ENCODE peak calls at places on chromosomes 4 and X, in six cellular contexts. One of them, this sample, is unnamed.
A peak's percentile ranks its signal among the peaks of the same experiment; 100 is the strongest.

GRCh38 chr4:39542633-39543393 is 15.6 kb upstream of the UGDH start:
- DNase-seq in GM12865: no peak
- DNase-seq in BJ: no peak
- DNase-seq in mesothelial cell of epicardium: no peak
- DNase-seq in psoas muscle: no peak
- DNase-seq in ovary: no peak
- DNase-seq in this sample: no peak

GRCh38 chr4:118981839-118982381 is 93.3 kb downstream of the SYNPO2 start:
- DNase-seq in mesothelial cell of epicardium: peak; percentile 71
- DNase-seq in ovary: peak; percentile 57
- DNase-seq in GM12865: peak; percentile 72
- DNase-seq in BJ: peak; percentile 88
- DNase-seq in psoas muscle: peak; percentile 60
- DNase-seq in this sample: peak; percentile 65

GRCh38 chrX:72348247-72348979 is 42.7 kb upstream of the CITED1 start:
- DNase-seq in mesothelial cell of epicardium: no peak
- DNase-seq in psoas muscle: no peak
- DNase-seq in GM12865: no peak
- DNase-seq in ovary: no peak
- DNase-seq in BJ: no peak
- DNase-seq in this sample: no peak

GRCh38 chr4:40858946-40859345 is 109.2 kb downstream of the NSUN7 start:
- DNase-seq in BJ: no peak
- DNase-seq in psoas muscle: no peak
- DNase-seq in mesothelial cell of epicardium: no peak
- DNase-seq in GM12865: no peak
- DNase-seq in ovary: no peak
- DNase-seq in this sample: no peak

GRCh38 chr4:10032625-10033024 is 11.3 kb upstream of the SLC2A9 start:
- DNase-seq in BJ: no peak
- DNase-seq in mesothelial cell of epicardium: no peak
- DNase-seq in ovary: no peak
- DNase-seq in GM12865: peak; percentile 35
- DNase-seq in psoas muscle: no peak
- DNase-seq in this sample: no peak

GRCh38 chr4:23697001-23697528 is 192.8 kb downstream of the PPARGC1A start:
- DNase-seq in GM12865: no peak
- DNase-seq in BJ: no peak
- DNase-seq in mesothelial cell of epicardium: no peak
- DNase-seq in ovary: no peak
- DNase-seq in psoas muscle: no peak
- DNase-seq in this sample: no peak

GRCh38 chr4:1754336-1754735 is 33.0 kb downstream of the TACC3 start:
- DNase-seq in BJ: no peak
- DNase-seq in ovary: no peak
- DNase-seq in GM12865: no peak
- DNase-seq in psoas muscle: no peak
- DNase-seq in mesothelial cell of epicardium: no peak
- DNase-seq in this sample: no peak

GRCh38 chrX:15814811-15815210 is 24.5 kb downstream of the ZRSR2 start:
- DNase-seq in GM12865: no peak
- DNase-seq in psoas muscle: no peak
- DNase-seq in ovary: no peak
- DNase-seq in mesothelial cell of epicardium: no peak
- DNase-seq in BJ: no peak
- DNase-seq in this sample: no peak

GRCh38 chr4:138158746-138159297 is 83.3 kb downstream of the SLC7A11 start:
- DNase-seq in GM12865: no peak
- DNase-seq in mesothelial cell of epicardium: no peak
- DNase-seq in BJ: peak; percentile 25
- DNase-seq in psoas muscle: no peak
- DNase-seq in ovary: no peak
- DNase-seq in this sample: no peak

GRCh38 chr4:168711197-168712120 is 214.6 kb downstream of the PALLD start:
- DNase-seq in BJ: no peak
- DNase-seq in ovary: no peak
- DNase-seq in GM12865: no peak
- DNase-seq in mesothelial cell of epicardium: no peak
- DNase-seq in psoas muscle: peak; percentile 26
- DNase-seq in this sample: no peak

GRCh38 chrX:149259241-149259640 is 245.9 kb downstream of the IDS start:
- DNase-seq in BJ: no peak
- DNase-seq in GM12865: no peak
- DNase-seq in psoas muscle: no peak
- DNase-seq in ovary: no peak
- DNase-seq in mesothelial cell of epicardium: no peak
- DNase-seq in this sample: no peak

GRCh38 chr4:3030551-3031356 is 43.6 kb downstream of the HTT-AS start:
- DNase-seq in ovary: no peak
- DNase-seq in BJ: no peak
- DNase-seq in mesothelial cell of epicardium: no peak
- DNase-seq in GM12865: no peak
- DNase-seq in psoas muscle: no peak
- DNase-seq in this sample: no peak

GRCh38 chr4:57249083-57249482 is 138.9 kb upstream of the IGFBP7 start:
- DNase-seq in GM12865: no peak
- DNase-seq in BJ: no peak
- DNase-seq in psoas muscle: no peak
- DNase-seq in ovary: no peak
- DNase-seq in mesothelial cell of epicardium: no peak
- DNase-seq in this sample: no peak

GRCh38 chrX:108731144-108731543 is 5.2 kb downstream of the IRS4 start:
- DNase-seq in GM12865: no peak
- DNase-seq in psoas muscle: no peak
- DNase-seq in ovary: no peak
- DNase-seq in BJ: no peak
- DNase-seq in mesothelial cell of epicardium: no peak
- DNase-seq in this sample: no peak

GRCh38 chrX:50697691-50698090 is 116.3 kb downstream of the SHROOM4 start:
- DNase-seq in ovary: no peak
- DNase-seq in BJ: peak; percentile 23
- DNase-seq in GM12865: no peak
- DNase-seq in mesothelial cell of epicardium: no peak
- DNase-seq in psoas muscle: no peak
- DNase-seq in this sample: no peak

GRCh38 chr4:41590591-41590990 is 52.6 kb downstream of the LIMCH1 start:
- DNase-seq in ovary: no peak
- DNase-seq in psoas muscle: no peak
- DNase-seq in GM12865: no peak
- DNase-seq in BJ: no peak
- DNase-seq in mesothelial cell of epicardium: no peak
- DNase-seq in this sample: no peak

GRCh38 chrX:39848243-39848642 is 249.5 kb downstream of the BCOR start:
- DNase-seq in BJ: no peak
- DNase-seq in psoas muscle: no peak
- DNase-seq in mesothelial cell of epicardium: no peak
- DNase-seq in GM12865: no peak
- DNase-seq in ovary: no peak
- DNase-seq in this sample: no peak

GRCh38 chr4:153143527-153144348 is 60.5 kb upstream of the TRIM2 start:
- DNase-seq in BJ: no peak
- DNase-seq in mesothelial cell of epicardium: no peak
- DNase-seq in ovary: no peak
- DNase-seq in GM12865: no peak
- DNase-seq in psoas muscle: no peak
- DNase-seq in this sample: no peak

GRCh38 chr4:116180056-116180690 is 905.2 kb downstream of the TRAM1L1 start:
- DNase-seq in mesothelial cell of epicardium: no peak
- DNase-seq in psoas muscle: no peak
- DNase-seq in ovary: no peak
- DNase-seq in GM12865: peak; percentile 23
- DNase-seq in BJ: no peak
- DNase-seq in this sample: peak; percentile 12

GRCh38 chrX:120653000-120653399 is 23.1 kb upstream of the C1GALT1C1 start:
- DNase-seq in BJ: no peak
- DNase-seq in GM12865: no peak
- DNase-seq in ovary: no peak
- DNase-seq in mesothelial cell of epicardium: no peak
- DNase-seq in psoas muscle: no peak
- DNase-seq in this sample: no peak

GRCh38 chr4:89847571-89848325 is 10.8 kb upstream of the SNCA start:
- DNase-seq in BJ: no peak
- DNase-seq in mesothelial cell of epicardium: no peak
- DNase-seq in ovary: no peak
- DNase-seq in GM12865: no peak
- DNase-seq in psoas muscle: no peak
- DNase-seq in this sample: no peak

GRCh38 chrX:40105016-40105790 is 7.4 kb upstream of the BCOR start:
- DNase-seq in BJ: no peak
- DNase-seq in GM12865: peak; percentile 63
- DNase-seq in psoas muscle: peak; percentile 54
- DNase-seq in ovary: peak; percentile 59
- DNase-seq in mesothelial cell of epicardium: no peak
- DNase-seq in this sample: no peak

GRCh38 chr4:147968641-147969040 is 236.8 kb downstream of the ARHGAP10 start:
- DNase-seq in BJ: no peak
- DNase-seq in mesothelial cell of epicardium: no peak
- DNase-seq in GM12865: no peak
- DNase-seq in ovary: no peak
- DNase-seq in psoas muscle: no peak
- DNase-seq in this sample: no peak

GRCh38 chr4:121998024-121998423 is 46.2 kb upstream of the TRPC3 start:
- DNase-seq in psoas muscle: no peak
- DNase-seq in BJ: no peak
- DNase-seq in ovary: no peak
- DNase-seq in mesothelial cell of epicardium: no peak
- DNase-seq in GM12865: no peak
- DNase-seq in this sample: no peak

GRCh38 chr4:122007016-122007415 is 55.2 kb upstream of the TRPC3 start:
- DNase-seq in BJ: no peak
- DNase-seq in psoas muscle: no peak
- DNase-seq in GM12865: no peak
- DNase-seq in ovary: no peak
- DNase-seq in mesothelial cell of epicardium: no peak
- DNase-seq in this sample: no peak

GRCh38 chr4:122000849-122001248 is 49.0 kb upstream of the TRPC3 start:
- DNase-seq in BJ: no peak
- DNase-seq in mesothelial cell of epicardium: no peak
- DNase-seq in psoas muscle: no peak
- DNase-seq in ovary: no peak
- DNase-seq in GM12865: no peak
- DNase-seq in this sample: no peak

GRCh38 chr4:122005064-122005755 is 53.4 kb upstream of the TRPC3 start:
- DNase-seq in ovary: no peak
- DNase-seq in psoas muscle: no peak
- DNase-seq in mesothelial cell of epicardium: no peak
- DNase-seq in GM12865: no peak
- DNase-seq in BJ: no peak
- DNase-seq in this sample: no peak

GRCh38 chr4:122003335-122003734 is 51.5 kb upstream of the TRPC3 start:
- DNase-seq in mesothelial cell of epicardium: no peak
- DNase-seq in psoas muscle: no peak
- DNase-seq in ovary: no peak
- DNase-seq in BJ: no peak
- DNase-seq in GM12865: peak; percentile 73
- DNase-seq in this sample: peak; percentile 34
- TF ChIP-seq CTCF in mesothelial cell of epicardium: peak; percentile 58
- TF ChIP-seq CTCF in psoas muscle: no peak
- TF ChIP-seq CTCF in ovary: no peak
- TF ChIP-seq CTCF in BJ: peak; percentile 32
- TF ChIP-seq CTCF in GM12865: peak; percentile 69
- TF ChIP-seq CTCF in this sample: peak; percentile 42

GRCh38 chrX:33272986-33273385 is 61.6 kb upstream of the DMD start:
- DNase-seq in GM12865: no peak
- DNase-seq in psoas muscle: no peak
- DNase-seq in BJ: no peak
- DNase-seq in mesothelial cell of epicardium: no peak
- DNase-seq in ovary: no peak
- DNase-seq in this sample: no peak
- TF ChIP-seq CTCF in GM12865: no peak
- TF ChIP-seq CTCF in psoas muscle: no peak
- TF ChIP-seq CTCF in BJ: no peak
- TF ChIP-seq CTCF in mesothelial cell of epicardium: no peak
- TF ChIP-seq CTCF in ovary: no peak
- TF ChIP-seq CTCF in this sample: no peak

DNA sequence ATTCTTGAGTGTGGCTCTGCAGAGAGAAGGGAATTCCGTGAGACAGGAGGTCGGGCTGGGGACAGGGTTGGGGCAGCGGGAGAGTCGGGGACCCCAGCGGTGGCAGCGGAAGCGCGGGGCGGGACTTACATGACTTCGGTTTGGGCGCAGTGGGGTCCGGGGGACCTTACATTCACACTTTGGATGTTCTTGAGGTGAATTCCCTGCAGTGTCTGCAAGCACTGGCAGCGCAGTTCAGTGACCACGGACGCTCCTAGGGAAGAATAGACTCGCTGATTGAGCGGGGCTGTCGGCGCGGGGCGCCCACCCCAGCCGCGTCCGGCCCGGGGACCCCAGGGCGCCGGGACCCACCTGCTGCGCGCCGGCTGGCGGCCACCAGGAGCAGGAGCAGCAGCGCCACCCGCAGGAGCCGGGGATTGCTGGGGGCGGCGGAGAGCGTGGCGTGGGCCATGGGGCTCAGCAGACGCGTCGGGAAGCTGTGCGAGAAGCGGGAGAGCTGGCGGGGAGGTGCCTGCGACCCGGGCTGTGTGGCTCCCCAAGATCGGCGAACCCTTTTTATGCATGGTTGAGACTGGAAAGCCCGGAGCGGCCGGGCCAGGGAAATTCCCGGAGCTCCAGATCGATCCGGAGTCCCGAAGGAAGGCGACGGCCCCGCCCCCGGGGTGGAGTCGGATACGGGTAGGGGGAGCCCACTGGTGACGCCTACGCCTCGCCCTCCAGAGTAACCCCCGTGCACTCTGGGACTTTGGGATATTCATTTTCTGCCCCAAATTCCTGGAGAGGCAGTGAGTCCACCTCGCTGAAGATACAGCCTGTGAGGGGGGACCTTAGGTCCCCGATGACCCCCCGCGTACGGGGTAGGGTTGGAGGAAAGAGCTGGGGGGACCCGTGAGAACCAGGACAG is at the start of gene CXCL3:
- DNase-seq in mesothelial cell of epicardium: peak; percentile 73
- DNase-seq in GM12865: peak; percentile 33
- DNase-seq in psoas muscle: peak; percentile 74
- DNase-seq in BJ: no peak
- DNase-seq in ovary: peak; percentile 52
- DNase-seq in this sample: peak; percentile 18
- TF ChIP-seq CTCF in mesothelial cell of epicardium: no peak
- TF ChIP-seq CTCF in GM12865: peak; percentile 23
- TF ChIP-seq CTCF in psoas muscle: peak; percentile 23
- TF ChIP-seq CTCF in BJ: peak; percentile 38
- TF ChIP-seq CTCF in ovary: no peak
- TF ChIP-seq CTCF in this sample: no peak

GRCh38 chr4:53014881-53015280 is 152.8 kb downstream of the RASL11B start:
- DNase-seq in ovary: no peak
- DNase-seq in BJ: no peak
- DNase-seq in GM12865: no peak
- DNase-seq in psoas muscle: no peak
- DNase-seq in mesothelial cell of epicardium: no peak
- DNase-seq in this sample: no peak

GRCh38 chr4:53013873-53014272 is 151.8 kb downstream of the RASL11B start:
- DNase-seq in mesothelial cell of epicardium: no peak
- DNase-seq in BJ: no peak
- DNase-seq in ovary: no peak
- DNase-seq in psoas muscle: no peak
- DNase-seq in GM12865: no peak
- DNase-seq in this sample: no peak

GRCh38 chr4:53016099-53016498 is 154.0 kb downstream of the RASL11B start:
- DNase-seq in GM12865: no peak
- DNase-seq in BJ: no peak
- DNase-seq in ovary: no peak
- DNase-seq in psoas muscle: no peak
- DNase-seq in mesothelial cell of epicardium: no peak
- DNase-seq in this sample: no peak

GRCh38 chr4:53014368-53014767 is 152.3 kb downstream of the RASL11B start:
- DNase-seq in psoas muscle: no peak
- DNase-seq in ovary: no peak
- DNase-seq in mesothelial cell of epicardium: no peak
- DNase-seq in GM12865: no peak
- DNase-seq in BJ: no peak
- DNase-seq in this sample: no peak

GRCh38 chr4:53015681-53016080 is 153.6 kb downstream of the RASL11B start:
- DNase-seq in ovary: peak; percentile 58
- DNase-seq in BJ: no peak
- DNase-seq in psoas muscle: no peak
- DNase-seq in mesothelial cell of epicardium: no peak
- DNase-seq in GM12865: peak; percentile 60
- DNase-seq in this sample: no peak
- TF ChIP-seq CTCF in ovary: peak; percentile 75
- TF ChIP-seq CTCF in BJ: peak; percentile 81
- TF ChIP-seq CTCF in psoas muscle: peak; percentile 70
- TF ChIP-seq CTCF in mesothelial cell of epicardium: peak; percentile 66
- TF ChIP-seq CTCF in GM12865: peak; percentile 60
- TF ChIP-seq CTCF in this sample: peak; percentile 56